ENCODE peak calls at places on chromosome 22, in ten cellular contexts. O is ascending aorta, H is astrocyte, Q is transverse colon, X is endodermal cell, M is HAP-1, Y is right cardiac atrium, I is GM23338, V is spleen, P is hepatocyte. R is an unnamed sample.
A peak's percentile ranks its signal among the peaks of the same experiment; 100 is the strongest.

GRCh38 chr22:23070418-23071162 is at the start of gene GNAZ:
- DNase-seq in I (peak; percentile 62), H (no peak), V (peak; percentile 88), X (peak; percentile 82), Q (no peak), P (peak; percentile 51), Y (peak; percentile 73), O (peak; percentile 4), M (peak; percentile 77), R (peak; percentile 67)

GRCh38 chr22:48595511-48595905 is 1232.2 kb downstream of the BRD1 start:
- DNase-seq in H (no peak), Q (no peak), I (no peak), X (no peak), P (no peak), Y (peak; percentile 28), O (no peak), V (no peak), M (no peak), R (no peak)

GRCh38 chr22:31652129-31652528 is 9.9 kb downstream of the PISD start:
- DNase-seq in Q (no peak), Y (no peak), P (no peak), M (no peak), I (no peak), X (no peak), V (no peak), H (no peak), O (no peak), R (no peak)

GRCh38 chr22:25365491-25366261 is 146.2 kb downstream of the CRYBB2 start:
- DNase-seq in M (no peak), X (no peak), V (peak; percentile 77), O (no peak), P (no peak), I (no peak), H (no peak), Q (no peak), Y (peak; percentile 69), R (no peak)

GRCh38 chr22:28222976-28223375 is 303.9 kb upstream of the PITPNB start:
- DNase-seq in P (no peak), I (no peak), H (peak; percentile 82), V (no peak), X (no peak), Q (no peak), O (no peak), Y (no peak), M (peak; percentile 67), R (no peak)

GRCh38 chr22:24965822-24966626 is 13.5 kb downstream of the KIAA1671 start:
- DNase-seq in O (no peak), Y (peak; percentile 68), M (no peak), P (no peak), V (no peak), H (no peak), Q (peak; percentile 90), I (no peak), X (no peak), R (no peak)

GRCh38 chr22:25992331-25992730 is 176.9 kb upstream of the SEZ6L start:
- DNase-seq in M (no peak), I (no peak), O (no peak), P (no peak), V (no peak), H (no peak), X (no peak), Q (no peak), Y (no peak), R (no peak)

GRCh38 chr22:20013382-20013871 is 3.2 kb downstream of the ARVCF start:
- DNase-seq in Y (peak; percentile 89), M (peak; percentile 75), I (peak; percentile 88), H (peak; percentile 20), O (no peak), Q (peak; percentile 38), V (peak; percentile 86), P (peak; percentile 81), X (peak; percentile 94), R (peak; percentile 36)

GRCh38 chr22:18925368-18926064 is 10.6 kb downstream of the PRODH start:
- DNase-seq in X (no peak), O (no peak), M (no peak), H (no peak), Y (no peak), I (no peak), Q (no peak), P (no peak), V (no peak), R (no peak)

GRCh38 chr22:29311468-29312217 is 3.9 kb downstream of the RASL10A start:
- DNase-seq in O (no peak), I (no peak), P (no peak), Q (no peak), H (no peak), M (no peak), Y (peak; percentile 90), X (no peak), V (peak; percentile 77), R (no peak)

GRCh38 chr22:19892249-19892879 is 37.7 kb upstream of the GNB1L start:
- DNase-seq in Y (peak; percentile 52), I (no peak), X (no peak), O (no peak), M (no peak), Q (no peak), P (peak; percentile 43), H (peak; percentile 26), V (no peak), R (peak; percentile 66)

GRCh38 chr22:40482391-40482790 is 112.0 kb downstream of the SGSM3 start:
- DNase-seq in M (no peak), V (no peak), X (no peak), P (no peak), O (no peak), I (no peak), H (no peak), Y (no peak), Q (no peak), R (no peak)
- H3K4me1 ChIP-seq in M (peaks cover 20% of the 10 kb centered on the region), V (peaks cover 15% of the 10 kb centered on the region), X (no peaks in the 10 kb centered on the region), P (no peaks in the 10 kb centered on the region), O (peaks cover 20% of the 10 kb centered on the region), I (peaks cover 21% of the 10 kb centered on the region), H (peaks cover 22% of the 10 kb centered on the region), Y (peaks cover 14% of the 10 kb centered on the region), Q (peaks cover 17% of the 10 kb centered on the region), R (peaks cover 51% of the 10 kb centered on the region)

DNA sequence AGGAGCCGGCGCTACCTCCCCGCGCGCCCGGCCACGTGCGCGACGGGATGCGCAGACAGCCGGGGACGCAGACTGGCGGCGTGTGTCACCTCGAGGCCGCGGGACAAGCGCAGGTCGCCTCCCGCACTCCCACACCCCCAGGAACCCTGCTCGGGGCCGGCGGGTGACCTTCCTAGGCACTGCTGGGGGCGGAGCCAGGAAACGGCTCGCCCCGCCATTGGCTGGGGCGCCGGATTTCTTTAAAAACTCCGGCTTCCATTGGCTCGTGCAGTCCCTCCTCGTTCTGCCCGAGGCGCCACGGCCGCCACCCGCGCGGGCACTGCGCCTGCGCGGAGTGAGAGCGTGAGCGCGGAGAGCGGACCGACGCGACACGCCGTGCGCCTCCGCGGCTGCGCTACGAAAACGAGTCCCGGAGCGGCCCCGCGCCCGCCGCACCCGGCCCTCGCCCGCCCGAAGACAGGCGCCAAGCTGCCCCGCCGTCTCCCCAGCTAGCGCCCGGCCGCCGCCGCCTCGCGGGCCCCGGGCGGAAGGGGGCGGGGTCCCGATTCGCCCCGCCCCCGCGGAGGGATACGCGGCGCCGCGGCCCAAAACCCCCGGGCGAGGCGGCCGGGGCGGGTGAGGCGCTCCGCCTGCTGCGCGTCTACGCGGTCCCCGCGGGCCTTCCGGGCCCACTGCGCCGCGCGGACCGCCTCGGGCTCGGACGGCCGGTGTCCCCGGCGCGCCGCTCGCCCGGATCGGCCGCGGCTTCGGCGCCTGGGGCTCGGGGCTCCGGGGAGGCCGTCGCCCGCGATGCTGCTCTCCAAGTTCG is at the start of gene PIM3:
- DNase-seq in O (peak; percentile 79), I (peak; percentile 93), H (peak; percentile 88), Q (peak; percentile 97), P (peak; percentile 98), M (peak; percentile 96), V (peak; percentile 97), X (peak; percentile 96), Y (peak; percentile 98), R (peak; percentile 99)
- H3K4me1 ChIP-seq in O (peaks cover 18% of the 10 kb centered on the region), I (no peaks in the 10 kb centered on the region), H (peaks cover 31% of the 10 kb centered on the region), Q (peaks cover 43% of the 10 kb centered on the region), P (peaks cover 34% of the 10 kb centered on the region), M (peaks cover 19% of the 10 kb centered on the region), V (peaks cover 38% of the 10 kb centered on the region), X (peaks cover 9% of the 10 kb centered on the region), Y (peaks cover 9% of the 10 kb centered on the region), R (peaks cover 35% of the 10 kb centered on the region)

GRCh38 chr22:41910599-41911291 is 4.1 kb downstream of the SHISA8 start:
- DNase-seq in O (no peak), Y (peak; percentile 85), I (peak; percentile 45), Q (no peak), P (peak; percentile 38), V (no peak), H (no peak), M (no peak), X (peak; percentile 64), R (no peak)
- H3K4me1 ChIP-seq in O (peaks cover 16% of the 10 kb centered on the region), Y (no peaks in the 10 kb centered on the region), I (peaks cover 13% of the 10 kb centered on the region), Q (peaks cover 37% of the 10 kb centered on the region), P (peaks cover 16% of the 10 kb centered on the region), V (peaks cover 41% of the 10 kb centered on the region), H (peaks cover 16% of the 10 kb centered on the region), M (peaks cover 3% of the 10 kb centered on the region), X (peaks cover 5% of the 10 kb centered on the region), R (peaks cover 13% of the 10 kb centered on the region)

GRCh38 chr22:36258750-36259619 is 6.1 kb downstream of the APOL1 start:
- DNase-seq in P (peak; percentile 51), O (no peak), M (peak; percentile 64), I (peak; percentile 78), X (peak; percentile 88), Y (peak; percentile 82), Q (peak; percentile 47), H (no peak), V (no peak), R (peak; percentile 73)

GRCh38 chr22:36257308-36257707 is 4.4 kb downstream of the APOL1 start:
- DNase-seq in V (no peak), O (no peak), P (no peak), Q (no peak), M (no peak), I (no peak), Y (no peak), X (no peak), H (no peak), R (no peak)

GRCh38 chr22:36253523-36254490 is 874 bp downstream of the APOL1 start:
- DNase-seq in M (no peak), O (no peak), Q (peak; percentile 58), X (no peak), Y (no peak), V (no peak), H (no peak), P (no peak), I (no peak), R (no peak)

GRCh38 chr22:36256474-36256873 is 3.5 kb downstream of the APOL1 start:
- DNase-seq in P (no peak), O (no peak), V (no peak), Y (no peak), Q (no peak), I (no peak), M (no peak), H (no peak), X (no peak), R (no peak)

DNA sequence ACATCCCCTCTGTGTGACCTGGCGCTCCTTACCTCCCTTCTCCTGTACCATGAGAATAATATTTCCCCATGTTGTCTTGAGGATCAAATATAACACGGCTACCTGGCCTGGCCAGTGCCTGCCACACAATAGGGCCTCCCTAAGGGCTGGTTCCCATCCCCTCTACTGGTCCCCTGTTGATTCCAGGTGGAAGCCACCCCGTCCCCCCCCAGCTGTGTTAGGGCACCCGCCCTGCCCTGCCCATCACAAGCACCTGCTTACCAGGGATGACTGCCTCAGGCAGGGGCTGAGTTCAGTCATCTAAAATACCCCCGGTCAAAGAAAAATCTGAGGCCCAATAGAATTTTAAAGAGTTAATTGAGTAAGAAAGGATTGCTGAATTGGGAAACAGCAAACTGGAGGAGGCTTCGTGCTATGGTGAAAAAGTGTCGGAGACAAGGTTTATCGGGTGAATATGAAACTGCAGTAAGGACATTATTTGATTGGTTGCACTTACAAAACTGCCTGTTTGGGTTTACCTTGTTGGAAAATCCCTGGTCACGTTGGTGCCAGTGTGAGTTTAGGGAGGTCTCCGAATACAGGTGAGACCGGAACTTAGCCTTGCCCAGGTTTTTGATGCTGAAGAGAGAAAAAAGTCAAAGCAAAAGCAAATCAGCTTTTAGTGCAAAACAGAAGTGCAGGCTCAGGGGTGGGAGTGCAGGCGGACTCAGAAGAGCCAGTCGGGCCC is 5.2 kb downstream of the APOL1 start:
- DNase-seq in Q (no peak), X (no peak), O (no peak), P (no peak), I (no peak), M (no peak), V (no peak), H (no peak), Y (no peak), R (no peak)
- H3K4me1 ChIP-seq in Q (peaks cover 35% of the 10 kb centered on the region), X (peaks cover 14% of the 10 kb centered on the region), O (peaks cover 21% of the 10 kb centered on the region), P (peaks cover 20% of the 10 kb centered on the region), I (peaks cover 21% of the 10 kb centered on the region), M (peaks cover 2% of the 10 kb centered on the region), V (peaks cover 40% of the 10 kb centered on the region), H (peaks cover 8% of the 10 kb centered on the region), Y (peaks cover 17% of the 10 kb centered on the region), R (peaks cover 22% of the 10 kb centered on the region)